ENCODE peak calls at places on chromosomes 1 and 21, in seven cellular contexts. I is left cardiac atrium; K is CD4-positive, CD25-positive, alpha-beta regulatory T cell; R is memory B cell; D is neural crest cell; Z is ELR; G is BJ. N is an unnamed sample.

GRCh38 chr21:44420416-44421205 is 34.7 kb upstream of the LRRC3 start:
- DNase-seq in I (no peak), D (no peak), Z (no peak), R (no peak), G (no peak), K (no peak), N (peak)

GRCh38 chr1:83693409-83694126 is 305.4 kb downstream of the TTLL7 start:
- DNase-seq in I (no peak), R (no peak), K (no peak), Z (no peak), G (no peak), D (no peak), N (no peak)

GRCh38 chr1:176866011-176866410 is 298.5 kb downstream of the ASTN1 start:
- DNase-seq in D (no peak), Z (peak), G (no peak), K (no peak), R (no peak), I (no peak), N (no peak)

GRCh38 chr1:169679692-169680091 is 31.7 kb downstream of the SELL start:
- DNase-seq in I (no peak), K (no peak), G (no peak), D (no peak), R (no peak), Z (no peak), N (no peak)

GRCh38 chr21:36887983-36888382 is 78.5 kb downstream of the HLCS start:
- DNase-seq in G (no peak), I (no peak), Z (no peak), D (no peak), K (no peak), R (no peak), N (no peak)

GRCh38 chr1:7938070-7938469 is 2.6 kb downstream of the TNFRSF9 start:
- DNase-seq in Z (no peak), G (no peak), R (no peak), D (no peak), K (no peak), I (no peak), N (no peak)

GRCh38 chr1:172246521-172247390 is 173.7 kb upstream of the C1orf105 start:
- DNase-seq in R (no peak), Z (no peak), K (no peak), I (no peak), D (no peak), G (no peak), N (no peak)

GRCh38 chr1:173330149-173330951 is 123.2 kb upstream of the TNFSF4 start:
- DNase-seq in I (no peak), R (no peak), G (peak), Z (peak), D (no peak), K (no peak), N (no peak)

GRCh38 chr1:153790282-153790995 is 15.2 kb downstream of the SLC27A3 start:
- DNase-seq in D (no peak), G (peak), I (peak), K (no peak), Z (peak), R (no peak), N (peak)

GRCh38 chr1:1062364-1063163 is 11.5 kb downstream of the RNF223 start:
- DNase-seq in K (no peak), Z (no peak), R (no peak), I (no peak), D (no peak), G (no peak), N (no peak)

GRCh38 chr1:215277537-215277936 is 195.0 kb downstream of the KCNK2 start:
- DNase-seq in G (no peak), K (no peak), I (no peak), Z (peak), R (no peak), D (no peak), N (no peak)

GRCh38 chr1:24318238-24318987 is 744 bp upstream of the GRHL3 start:
- DNase-seq in D (no peak), I (no peak), K (no peak), R (no peak), G (no peak), Z (no peak), N (no peak)

GRCh38 chr1:46673749-46674182 is 2.1 kb downstream of the TEX38 start:
- DNase-seq in I (no peak), K (no peak), G (no peak), Z (peak), R (no peak), D (no peak), N (no peak)

GRCh38 chr1:108048311-108049082 is 83.5 kb upstream of the VAV3 start:
- DNase-seq in D (no peak), R (no peak), I (no peak), Z (no peak), K (no peak), G (no peak), N (no peak)

GRCh38 chr1:31723828-31724359 is 20.1 kb upstream of the COL16A1 start:
- DNase-seq in I (peak), G (no peak), Z (peak), D (peak), K (peak), R (peak), N (no peak)

GRCh38 chr1:38045431-38046332 is 911 bp downstream of the POU3F1 start:
- DNase-seq in Z (peak), K (peak), D (no peak), R (peak), I (no peak), G (no peak), N (peak)

GRCh38 chr1:23370270-23370743 is 671 bp upstream of the ZNF436 start:
- DNase-seq in R (no peak), Z (no peak), D (no peak), K (no peak), I (no peak), G (no peak), N (no peak)